ENCODE peak calls at places on chromosomes 5 and 9, in seven cellular contexts. R is AG10803, D is A549, U is T-cell, J is PC-9, C is ACHN, H is fibroblast of pulmonary artery. E is an unnamed sample.

GRCh38 chr5:141640698-141641097 is 3.9 kb downstream of the RELL2 start:
- DNase-seq in R (no peak), D (no peak), U (no peak), J (no peak), C (no peak), H (no peak), E (no peak)

GRCh38 chr5:147234825-147235635 is at the start of gene STK32A:
- DNase-seq in R (peak; percentile 1), D (peak; percentile 42), U (no peak), J (no peak), C (peak; percentile 51), H (peak; percentile 14), E (peak; percentile 42)

GRCh38 chr5:18305288-18305899 is 671.1 kb downstream of the TAF11L14 start:
- DNase-seq in R (peak; percentile 29), D (peak; percentile 71), U (no peak), J (peak; percentile 38), C (peak; percentile 22), H (peak; percentile 50), E (peak; percentile 33)

GRCh38 chr5:131368866-131369265 is 105.0 kb downstream of the CDC42SE2 start:
- DNase-seq in R (no peak), D (no peak), U (no peak), J (no peak), C (no peak), H (no peak), E (no peak)

GRCh38 chr5:74281191-74281590 is 359.3 kb downstream of the ENC1 start:
- DNase-seq in R (no peak), D (no peak), U (no peak), J (no peak), C (no peak), H (no peak), E (no peak)

GRCh38 chr9:8329561-8330283 is 530.1 kb upstream of the DMAC1 start:
- DNase-seq in R (no peak), D (no peak), U (no peak), J (no peak), C (no peak), H (no peak), E (no peak)

GRCh38 chr9:89398651-89399050 is 80.4 kb downstream of the SECISBP2 start:
- DNase-seq in R (no peak), D (no peak), U (no peak), J (no peak), C (no peak), H (no peak), E (no peak)

GRCh38 chr5:154358410-154359221 is 87.2 kb upstream of the SAP30L start:
- DNase-seq in R (no peak), D (no peak), U (no peak), J (no peak), C (no peak), H (peak; percentile 67), E (no peak)

GRCh38 chr9:119771336-119771735 is 402.1 kb upstream of the BRINP1 start:
- DNase-seq in R (no peak), D (no peak), U (no peak), J (no peak), C (no peak), H (no peak), E (no peak)

GRCh38 chr5:42772265-42772993 is 15.8 kb downstream of the CCDC152 start:
- DNase-seq in R (no peak), D (no peak), U (no peak), J (peak; percentile 11), C (no peak), H (peak; percentile 7), E (no peak)

GRCh38 chr9:98657897-98658296 is 50.8 kb downstream of the GABBR2 start:
- DNase-seq in R (peak; percentile 92), D (no peak), U (no peak), J (no peak), C (no peak), H (peak; percentile 45), E (no peak)

GRCh38 chr9:122168356-122168755 is 8.6 kb downstream of the MORN5 start:
- DNase-seq in R (peak; percentile 35), D (no peak), U (no peak), J (no peak), C (no peak), H (no peak), E (no peak)

GRCh38 chr9:136920832-136921231 is 23.7 kb downstream of the FBXW5 start:
- DNase-seq in R (no peak), D (no peak), U (no peak), J (no peak), C (no peak), H (no peak), E (no peak)

GRCh38 chr9:764986-765385 is 76.5 kb upstream of the DMRT1 start:
- DNase-seq in R (no peak), D (no peak), U (no peak), J (no peak), C (no peak), H (no peak), E (no peak)

GRCh38 chr9:76419782-76420380 is 25.7 kb upstream of the RFK start:
- DNase-seq in R (peak; percentile 28), D (peak; percentile 59), U (no peak), J (no peak), C (peak; percentile 34), H (peak; percentile 40), E (no peak)

GRCh38 chr5:140642718-140643117 is 3.5 kb downstream of the TMCO6 start:
- DNase-seq in R (peak; percentile 95), D (no peak), U (no peak), J (no peak), C (no peak), H (peak; percentile 56), E (no peak)